ENCODE peak calls at places on chromosomes 11 and 22, in nine cellular contexts. A is body of pancreas, C is right lobe of liver, K is IMR-90, G is spleen, F is NB4, B is HCT116, Q is A549, M is stomach. O is an unnamed sample.

GRCh38 chr11:69964247-69964643 is 113.9 kb upstream of the ANO1 start:
- DNase-seq in A (no peak), C (no peak), K (no peak), G (no peak), F (no peak), B (no peak), Q (no peak), M (no peak), O (no peak)

GRCh38 chr22:48492371-48493320 is 1335.0 kb downstream of the BRD1 start:
- DNase-seq in A (peak; percentile 61), C (peak; percentile 61), K (peak; percentile 57), G (peak; percentile 74), F (peak; percentile 66), B (peak; percentile 48), Q (peak; percentile 78), M (peak; percentile 43), O (peak; percentile 59)

GRCh38 chr22:49525776-49526535 is 301.7 kb downstream of the BRD1 start:
- DNase-seq in A (no peak), C (no peak), K (no peak), G (peak; percentile 78), F (peak; percentile 95), B (no peak), Q (no peak), M (no peak), O (no peak)

GRCh38 chr11:119196833-119197483 is 9.2 kb upstream of the CBL start:
- DNase-seq in A (peak; percentile 81), C (no peak), K (peak; percentile 85), G (peak; percentile 50), F (peak; percentile 95), B (peak; percentile 76), Q (peak; percentile 80), M (peak; percentile 76), O (peak; percentile 77)

GRCh38 chr11:1839924-1840779 is 1.4 kb downstream of the TNNI2 start:
- DNase-seq in A (no peak), C (peak; percentile 83), K (no peak), G (peak; percentile 96), F (peak; percentile 85), B (no peak), Q (no peak), M (peak; percentile 46), O (peak; percentile 15)

GRCh38 chr11:120172921-120173705 is 35.2 kb upstream of the TRIM29 start:
- DNase-seq in A (no peak), C (no peak), K (no peak), G (peak; percentile 23), F (no peak), B (no peak), Q (no peak), M (no peak), O (no peak)

GRCh38 chr11:46120711-46121327 is 435 bp downstream of the PHF21A start:
- DNase-seq in A (peak; percentile 54), C (peak; percentile 60), K (peak; percentile 78), G (peak; percentile 74), F (peak; percentile 77), B (no peak), Q (peak; percentile 43), M (peak; percentile 43), O (peak; percentile 88)

GRCh38 chr11:10029386-10030121 is 264.5 kb downstream of the SBF2 start:
- DNase-seq in A (no peak), C (no peak), K (no peak), G (no peak), F (no peak), B (no peak), Q (no peak), M (no peak), O (no peak)

GRCh38 chr11:85076535-85077330 is 550.4 kb downstream of the DLG2 start:
- DNase-seq in A (no peak), C (no peak), K (peak; percentile 34), G (no peak), F (no peak), B (no peak), Q (no peak), M (no peak), O (no peak)

GRCh38 chr11:46914363-46914762 is 4.0 kb downstream of the LRP4 start:
- DNase-seq in A (no peak), C (no peak), K (peak; percentile 75), G (no peak), F (no peak), B (no peak), Q (no peak), M (no peak), O (no peak)

GRCh38 chr11:70164705-70165104 is 38.4 kb upstream of the FADD start:
- DNase-seq in A (no peak), C (no peak), K (no peak), G (no peak), F (no peak), B (no peak), Q (no peak), M (no peak), O (no peak)

GRCh38 chr22:28810839-28811491 is 10.6 kb upstream of the XBP1 start:
- DNase-seq in A (no peak), C (no peak), K (no peak), G (peak; percentile 66), F (peak; percentile 93), B (no peak), Q (no peak), M (no peak), O (no peak)

GRCh38 chr11:36333897-36334296 is 37.8 kb downstream of the PRR5L start:
- DNase-seq in A (no peak), C (no peak), K (peak; percentile 53), G (no peak), F (peak; percentile 34), B (peak; percentile 44), Q (no peak), M (no peak), O (peak; percentile 27)

GRCh38 chr11:71286701-71287643 is 34.6 kb upstream of the SHANK2 start:
- DNase-seq in A (peak; percentile 76), C (peak; percentile 87), K (peak; percentile 92), G (no peak), F (no peak), B (no peak), Q (no peak), M (peak; percentile 74), O (no peak)

GRCh38 chr22:39814899-39815298 is 78.7 kb downstream of the ENTHD1 start:
- DNase-seq in A (no peak), C (no peak), K (peak; percentile 18), G (no peak), F (peak; percentile 58), B (no peak), Q (no peak), M (no peak), O (no peak)

GRCh38 chr11:69381681-69382130 is 87.8 kb downstream of the MYEOV start:
- DNase-seq in A (no peak), C (peak; percentile 51), K (no peak), G (peak; percentile 72), F (no peak), B (no peak), Q (no peak), M (peak; percentile 19), O (no peak)

GRCh38 chr22:22316589-22316988 is 72.0 kb downstream of the VPREB1 start:
- DNase-seq in A (no peak), C (no peak), K (no peak), G (no peak), F (no peak), B (no peak), Q (no peak), M (no peak), O (no peak)

GRCh38 chr11:126282742-126283591 is at the start of gene TIRAP:
- DNase-seq in A (peak; percentile 75), C (peak; percentile 87), K (peak; percentile 42), G (peak; percentile 93), F (peak; percentile 72), B (no peak), Q (peak; percentile 33), M (peak; percentile 73), O (peak; percentile 65)
- TF ChIP-seq POLR2A in A (peak; percentile 84), C (peak; percentile 83), K (peak; percentile 31), G (no peak), F (peak; percentile 23), B (peak; percentile 49), Q (peak; percentile 83), M (no peak), O (peak; percentile 35)

DNA sequence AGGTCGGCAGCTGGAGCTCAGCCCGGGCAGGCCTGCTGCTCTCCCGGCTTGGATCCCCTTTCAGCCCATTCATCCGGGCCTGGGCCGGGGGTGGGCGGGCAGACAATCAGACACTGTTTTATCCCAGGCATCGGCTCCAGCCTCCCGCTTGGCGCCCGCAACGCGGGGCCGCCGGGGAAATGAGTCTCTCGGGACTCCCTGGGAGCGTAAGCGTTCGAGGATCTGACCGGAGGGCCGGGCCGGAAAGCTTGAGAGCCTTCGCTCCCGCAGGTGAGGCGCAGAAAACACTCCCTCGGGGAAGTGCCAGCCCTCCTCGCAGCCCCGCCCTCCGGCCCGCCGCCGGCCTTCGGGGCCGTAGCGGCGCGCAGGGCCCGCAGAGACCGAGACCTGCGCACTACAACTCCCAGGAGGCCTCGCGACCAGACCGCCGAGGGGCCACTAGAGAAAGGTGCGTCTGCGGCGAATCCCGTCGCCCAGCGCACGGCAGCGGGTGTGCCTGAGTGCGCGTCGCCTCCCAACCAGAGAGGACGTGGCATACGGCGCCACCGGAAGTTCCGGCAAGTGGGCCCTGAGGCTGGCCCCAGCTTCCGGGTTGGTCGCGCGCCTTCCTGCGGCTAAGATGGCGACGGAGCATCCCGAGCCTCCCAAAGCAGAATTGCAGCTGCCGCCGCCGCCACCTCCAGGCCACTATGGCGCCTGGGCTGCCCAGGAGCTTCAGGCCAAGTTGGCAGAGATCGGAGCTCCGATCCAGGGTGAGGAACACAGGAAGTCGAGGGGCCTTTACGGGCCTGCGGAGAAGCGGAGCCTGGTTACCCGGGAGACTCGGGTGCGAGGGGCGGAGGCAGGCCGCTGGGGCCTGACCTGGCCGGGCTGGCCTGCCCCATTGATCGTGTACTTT is at the start of gene SF3B2:
- DNase-seq in A (peak; percentile 98), C (peak; percentile 100), K (peak; percentile 98), G (peak; percentile 100), F (peak; percentile 100), B (peak; percentile 96), Q (peak; percentile 96), M (peak; percentile 98), O (peak; percentile 99)
- TF ChIP-seq POLR2A in A (peak; percentile 87), C (peak; percentile 60), K (peak; percentile 84), G (peak; percentile 9), F (peak; percentile 77), B (peak; percentile 22), Q (peak; percentile 59), M (no peak), O (peak; percentile 85)

GRCh38 chr11:4881188-4881587 is 512 bp upstream of the OR51T1 start:
- DNase-seq in A (no peak), C (no peak), K (peak; percentile 9), G (no peak), F (no peak), B (no peak), Q (no peak), M (no peak), O (no peak)
- TF ChIP-seq POLR2A in A (no peak), C (no peak), K (no peak), G (no peak), F (no peak), B (no peak), Q (no peak), M (no peak), O (no peak)

DNA sequence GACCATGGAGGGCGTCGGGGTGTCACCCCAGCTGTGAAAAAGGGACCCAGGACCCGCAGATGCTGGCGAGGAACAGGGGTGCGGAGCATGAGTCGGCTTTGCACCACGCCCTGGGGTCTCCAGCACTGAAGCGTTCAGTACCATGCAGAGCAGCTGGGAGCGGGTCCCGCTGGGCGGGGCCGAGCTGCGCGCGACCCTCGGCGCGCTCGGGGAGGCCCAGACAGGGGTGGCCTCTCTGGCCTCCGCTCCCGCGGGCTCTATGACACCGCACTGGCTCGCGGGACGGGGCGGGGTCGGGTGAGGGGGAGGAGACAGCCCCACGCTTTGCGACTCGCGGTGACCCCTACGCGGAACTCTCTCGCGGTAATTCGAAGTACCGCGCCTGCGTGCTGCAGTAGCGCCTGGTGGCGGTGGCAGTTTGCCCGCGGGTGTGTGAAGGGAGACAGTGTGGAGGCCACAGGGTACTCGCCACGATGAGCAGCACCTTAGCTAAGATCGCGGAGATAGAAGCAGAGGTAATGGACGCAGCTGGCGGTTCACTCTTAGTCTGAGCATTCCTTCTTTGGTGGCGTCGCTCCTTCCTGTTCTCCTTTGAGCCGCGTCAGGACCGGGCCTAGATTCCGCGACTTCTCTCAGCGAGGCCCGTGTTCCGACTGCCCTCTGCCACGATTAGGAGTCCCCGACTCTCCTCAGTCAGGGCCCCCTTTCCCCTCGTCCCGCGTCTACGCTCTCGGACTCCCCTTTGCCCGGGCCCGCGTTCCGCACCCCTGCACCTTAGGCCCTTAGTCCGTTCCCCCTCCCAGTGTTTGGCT is at the start of gene DRG1:
- DNase-seq in A (peak; percentile 99), C (peak; percentile 98), K (peak; percentile 92), G (peak; percentile 99), F (peak; percentile 97), B (peak; percentile 89), Q (peak; percentile 85), M (peak; percentile 98), O (peak; percentile 98)
- TF ChIP-seq POLR2A in A (peak; percentile 97), C (peak; percentile 94), K (peak; percentile 92), G (peak; percentile 89), F (peak; percentile 94), B (peak; percentile 95), Q (peak; percentile 76), M (peak; percentile 94), O (peak; percentile 99)